ENCODE peak calls at places on chromosomes 6 and 20, in six cellular contexts. Z is HepG2, I is H1, Q is K562, U is GM12891, J is GM12878. K is an unnamed sample.

GRCh38 chr20:36181934-36182603 is 27.5 kb downstream of the EPB41L1 start:
- DNase-seq in Z (peak; percentile 78), I (no peak), Q (peak; percentile 28), U (no peak), J (no peak), K (no peak)

GRCh38 chr6:105835373-105835772 is 250.8 kb upstream of the PRDM1 start:
- DNase-seq in Z (peak; percentile 31), I (peak; percentile 56), Q (peak; percentile 40), U (no peak), J (no peak), K (no peak)

GRCh38 chr20:23995905-23996666 is 7.5 kb upstream of the GGTLC1 start:
- DNase-seq in Z (peak; percentile 50), I (peak; percentile 3), Q (peak; percentile 35), U (no peak), J (no peak), K (no peak)

GRCh38 chr6:48840896-48841295 is 622.2 kb downstream of the MMUT start:
- DNase-seq in Z (no peak), I (no peak), Q (no peak), U (no peak), J (no peak), K (no peak)

GRCh38 chr20:49786671-49787370 is 25.8 kb upstream of the SLC9A8 start:
- DNase-seq in Z (no peak), I (no peak), Q (no peak), U (no peak), J (no peak), K (no peak)

GRCh38 chr6:99079058-99079457 is 131.3 kb upstream of the FBXL4 start:
- DNase-seq in Z (no peak), I (no peak), Q (no peak), U (no peak), J (no peak), K (no peak)

GRCh38 chr20:26208296-26209091 is 511.8 kb upstream of the ZNF337 start:
- DNase-seq in Z (no peak), I (peak; percentile 17), Q (no peak), U (no peak), J (no peak), K (peak; percentile 4)

GRCh38 chr6:156102129-156102528 is 646.5 kb upstream of the NOX3 start:
- DNase-seq in Z (no peak), I (no peak), Q (no peak), U (no peak), J (no peak), K (no peak)

GRCh38 chr20:20593447-20594170 is 118.8 kb downstream of the RALGAPA2 start:
- DNase-seq in Z (peak; percentile 71), I (peak; percentile 23), Q (peak; percentile 8), U (peak; percentile 11), J (no peak), K (no peak)

GRCh38 chr6:11042750-11043551 is 1.2 kb downstream of the ELOVL2 start:
- DNase-seq in Z (no peak), I (no peak), Q (no peak), U (peak; percentile 7), J (peak; percentile 2), K (no peak)

GRCh38 chr6:35725721-35726438 is 11.0 kb upstream of the ARMC12 start:
- DNase-seq in Z (peak; percentile 65), I (no peak), Q (no peak), U (no peak), J (no peak), K (no peak)

GRCh38 chr6:155157101-155157500 is 106.7 kb upstream of the CLDN20 start:
- DNase-seq in Z (no peak), I (no peak), Q (no peak), U (no peak), J (no peak), K (no peak)

GRCh38 chr6:389622-390021 is 1.9 kb upstream of the IRF4 start:
- DNase-seq in Z (no peak), I (no peak), Q (no peak), U (no peak), J (peak; percentile 86), K (no peak)

GRCh38 chr20:1185781-1186334 is 1.1 kb upstream of the TMEM74B start:
- DNase-seq in Z (peak; percentile 63), I (peak; percentile 21), Q (peak; percentile 71), U (peak; percentile 77), J (no peak), K (peak; percentile 47)

GRCh38 chr6:128557086-128557485 is 36.7 kb upstream of the PTPRK start:
- DNase-seq in Z (no peak), I (no peak), Q (no peak), U (no peak), J (no peak), K (no peak)

GRCh38 chr6:81326856-81327561 is 425.5 kb downstream of the TENT5A start:
- DNase-seq in Z (no peak), I (no peak), Q (no peak), U (no peak), J (no peak), K (no peak)

GRCh38 chr20:18750735-18751134 is 62.8 kb upstream of the SCP2D1 start:
- DNase-seq in Z (peak; percentile 42), I (no peak), Q (no peak), U (no peak), J (peak; percentile 13), K (no peak)

GRCh38 chr6:37920667-37921066 is 101.1 kb downstream of the ZFAND3 start:
- DNase-seq in Z (peak; percentile 90), I (no peak), Q (no peak), U (no peak), J (no peak), K (no peak)

GRCh38 chr20:61364147-61364546 is 112.1 kb downstream of the CDH4 start:
- DNase-seq in Z (no peak), I (no peak), Q (no peak), U (no peak), J (no peak), K (no peak)

GRCh38 chr6:14882394-14883073 is 363.3 kb upstream of the JARID2 start:
- DNase-seq in Z (no peak), I (no peak), Q (no peak), U (no peak), J (no peak), K (no peak)

GRCh38 chr6:170147832-170148708 is 142.8 kb downstream of the DLL1 start:
- DNase-seq in Z (no peak), I (no peak), Q (no peak), U (no peak), J (no peak), K (no peak)

GRCh38 chr6:28635547-28636158 is 110.0 kb downstream of the GPX5 start:
- DNase-seq in Z (no peak), I (no peak), Q (no peak), U (no peak), J (no peak), K (no peak)

GRCh38 chr6:26493258-26493657 is 6.8 kb upstream of the BTN1A1 start:
- DNase-seq in Z (peak; percentile 52), I (no peak), Q (peak; percentile 38), U (no peak), J (no peak), K (no peak)

GRCh38 chr6:135995160-135995898 is 143.8 kb downstream of the PDE7B start:
- DNase-seq in Z (no peak), I (no peak), Q (no peak), U (no peak), J (no peak), K (no peak)

GRCh38 chr6:113047148-113047547 is 700.0 kb downstream of the RFPL4B start:
- DNase-seq in Z (no peak), I (no peak), Q (no peak), U (no peak), J (no peak), K (no peak)

GRCh38 chr20:35226126-35226774 is at the start of gene MMP24:
- DNase-seq in Z (no peak), I (no peak), Q (peak; percentile 53), U (no peak), J (no peak), K (no peak)

GRCh38 chr6:56875523-56875922 is 79.4 kb upstream of the BEND6 start:
- DNase-seq in Z (no peak), I (no peak), Q (no peak), U (no peak), J (no peak), K (no peak)

GRCh38 chr20:62588458-62589149 is 53.7 kb upstream of the SLCO4A1 start:
- DNase-seq in Z (no peak), I (no peak), Q (no peak), U (no peak), J (no peak), K (no peak)

GRCh38 chr6:126372626-126373025 is 32.7 kb downstream of the CENPW start:
- DNase-seq in Z (no peak), I (no peak), Q (no peak), U (no peak), J (no peak), K (no peak)

GRCh38 chr6:90611996-90612690 is 25.3 kb upstream of the MAP3K7 start:
- DNase-seq in Z (no peak), I (no peak), Q (no peak), U (no peak), J (no peak), K (no peak)

GRCh38 chr6:90610671-90611542 is 24.0 kb upstream of the MAP3K7 start:
- DNase-seq in Z (no peak), I (no peak), Q (peak; percentile 27), U (peak; percentile 42), J (no peak), K (peak; percentile 35)

GRCh38 chr6:90610291-90610670 is 23.4 kb upstream of the MAP3K7 start:
- DNase-seq in Z (no peak), I (no peak), Q (no peak), U (no peak), J (no peak), K (no peak)

GRCh38 chr6:90605749-90606344 is 19.0 kb upstream of the MAP3K7 start:
- DNase-seq in Z (no peak), I (no peak), Q (no peak), U (no peak), J (no peak), K (no peak)

GRCh38 chr6:90611543-90611864 is 24.6 kb upstream of the MAP3K7 start:
- DNase-seq in Z (no peak), I (no peak), Q (no peak), U (no peak), J (no peak), K (no peak)
- TF ChIP-seq TAF1 in Z (no peak), I (no peak), Q (no peak), U (no peak), J (no peak), K (no peak)

GRCh38 chr6:118288355-118289124 is 259.6 kb upstream of the PLN start:
- DNase-seq in Z (no peak), I (no peak), Q (no peak), U (no peak), J (no peak), K (no peak)
- TF ChIP-seq POLR2A in Z (no peak), I (no peak), Q (no peak), U (no peak), J (no peak), K (no peak)

GRCh38 chr6:138722425-138723371 is 50.9 kb upstream of the CCDC28A start:
- DNase-seq in Z (peak; percentile 19), I (no peak), Q (no peak), U (no peak), J (no peak), K (no peak)
- TF ChIP-seq TAF1 in Z (no peak), I (no peak), Q (no peak), U (no peak), J (no peak), K (no peak)

DNA sequence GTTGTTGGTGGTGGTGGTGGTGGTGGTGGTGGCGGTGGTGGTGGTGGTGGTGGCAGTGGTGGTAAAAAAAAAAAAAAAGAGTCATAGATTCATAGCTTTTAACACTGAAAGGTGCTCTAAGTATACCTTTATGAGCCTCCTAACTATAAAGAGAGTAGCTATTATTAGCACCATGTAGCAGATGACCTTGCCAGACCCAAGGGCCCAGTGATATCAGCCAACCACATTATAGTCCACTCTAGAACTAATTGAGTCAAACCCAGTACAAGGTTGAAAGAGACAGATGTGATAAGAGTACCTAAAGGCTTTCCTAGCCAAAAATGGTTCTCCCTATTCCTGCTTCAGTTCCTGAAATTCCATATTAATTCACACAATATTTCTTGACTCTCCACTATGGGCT is 245.3 kb downstream of the HACE1 start:
- DNase-seq in Z (no peak), I (no peak), Q (no peak), U (no peak), J (no peak), K (no peak)
- TF ChIP-seq POLR2A in Z (no peak), I (no peak), Q (no peak), U (no peak), J (no peak), K (no peak)